ENCODE peak calls at places on chromosomes 4 and X, in five cellular contexts. F is substantia nigra, L is NCI-H187 treated with DMSO at 0.1 percent for 48 hours, Q is activated T-cell treated with anti-CD3 and anti-CD28 coated beads for 48 hours, W is ELF-1. P is an unnamed sample.

GRCh38 chr4:158458271-158458895 is 63.3 kb upstream of the RXFP1 start:
- DNase-seq in F (no peak), L (no peak), Q (no peak), W (no peak), P (no peak)

GRCh38 chr4:33649015-33649414 is 2595.3 kb downstream of the ARAP2 start:
- DNase-seq in F (no peak), L (no peak), Q (no peak), W (peak), P (no peak)

GRCh38 chr4:128737098-128737513 is 72.4 kb upstream of the JADE1 start:
- DNase-seq in F (no peak), L (no peak), Q (no peak), W (peak), P (peak)

GRCh38 chr4:113212613-113213012 is 163.2 kb downstream of the ANK2 start:
- DNase-seq in F (no peak), L (no peak), Q (no peak), W (no peak), P (no peak)

GRCh38 chr4:55554453-55555030 is 7.8 kb upstream of the CLOCK start:
- DNase-seq in F (no peak), L (no peak), Q (no peak), W (no peak), P (no peak)

GRCh38 chrX:46836701-46837542 is at the start of gene RP2:
- DNase-seq in F (peak), L (peak), Q (peak), W (peak), P (peak)

GRCh38 chr4:68498413-68499007 is 51.2 kb downstream of the TMPRSS11E start:
- DNase-seq in F (peak), L (peak), Q (peak), W (peak), P (peak)

GRCh38 chr4:6019316-6020263 is 1.4 kb upstream of the C4orf50 start:
- DNase-seq in F (no peak), L (no peak), Q (peak), W (peak), P (peak)

GRCh38 chr4:53321151-53321987 is 44.5 kb downstream of the SCFD2 start:
- DNase-seq in F (no peak), L (no peak), Q (no peak), W (no peak), P (no peak)

GRCh38 chrX:151386838-151387459 is 10.1 kb upstream of the VMA21 start:
- DNase-seq in F (no peak), L (no peak), Q (no peak), W (no peak), P (no peak)

GRCh38 chrX:75303795-75304194 is 29.9 kb downstream of the UPRT start:
- DNase-seq in F (no peak), L (no peak), Q (no peak), W (no peak), P (no peak)

GRCh38 chr4:155599102-155599501 is 67.5 kb upstream of the GUCY1A1 start:
- DNase-seq in F (no peak), L (no peak), Q (no peak), W (no peak), P (no peak)

GRCh38 chr4:173169178-173169427 is 492 bp downstream of the GALNT7 start:
- DNase-seq in F (no peak), L (no peak), Q (no peak), W (no peak), P (no peak)

GRCh38 chrX:117120700-117121099 is 657.9 kb upstream of the CT83 start:
- DNase-seq in F (no peak), L (no peak), Q (no peak), W (peak), P (no peak)